ENCODE peak calls at places on chromosomes 3 and 15, in seven cellular contexts. S, R, H, T, X, Q and L are unnamed samples. For H3K4me1, the result is how much of the 10 kb centered on the place peaks cover.

GRCh38 chr3:7697538-7697937 is 804.1 kb upstream of the LMCD1 start:
- DNase-seq in S (no peak), R (no peak), H (no peak), T (no peak), X (no peak), Q (no peak), L (no peak)

GRCh38 chr3:52447512-52448355 is 2.8 kb upstream of the SEMA3G start:
- DNase-seq in S (no peak), R (no peak), H (no peak), T (no peak), X (no peak), Q (no peak), L (no peak)

GRCh38 chr3:146968204-146968651 is 363.1 kb upstream of the PLSCR5 start:
- DNase-seq in S (no peak), R (no peak), H (no peak), T (peak), X (no peak), Q (peak), L (no peak)

GRCh38 chr3:124577494-124578167 is 152.6 kb upstream of the UMPS start:
- DNase-seq in S (no peak), R (no peak), H (peak), T (no peak), X (no peak), Q (no peak), L (no peak)

GRCh38 chr3:2094941-2095340 is 3.7 kb upstream of the CNTN4 start:
- DNase-seq in S (no peak), R (no peak), H (no peak), T (no peak), X (no peak), Q (no peak), L (no peak)

GRCh38 chr3:126053513-126053912 is 30.4 kb downstream of the SLC41A3 start:
- DNase-seq in S (no peak), R (no peak), H (no peak), T (no peak), X (no peak), Q (no peak), L (no peak)

GRCh38 chr3:29804044-29804443 is 523.2 kb downstream of the RBMS3 start:
- DNase-seq in S (no peak), R (no peak), H (no peak), T (no peak), X (no peak), Q (no peak), L (no peak)

GRCh38 chr15:61879219-61879618 is 181.0 kb downstream of the VPS13C start:
- DNase-seq in S (no peak), R (no peak), H (no peak), T (no peak), X (no peak), Q (no peak), L (no peak)

GRCh38 chr3:112755845-112756671 is 90.6 kb downstream of the CD200R1L start:
- DNase-seq in S (no peak), R (no peak), H (no peak), T (no peak), X (no peak), Q (no peak), L (no peak)

GRCh38 chr3:31409866-31410265 is 122.9 kb upstream of the STT3B start:
- DNase-seq in S (no peak), R (no peak), H (no peak), T (no peak), X (no peak), Q (no peak), L (no peak)

GRCh38 chr3:179969525-179969924 is 67.2 kb downstream of the PEX5L start:
- DNase-seq in S (no peak), R (no peak), H (peak), T (no peak), X (no peak), Q (peak), L (no peak)

DNA sequence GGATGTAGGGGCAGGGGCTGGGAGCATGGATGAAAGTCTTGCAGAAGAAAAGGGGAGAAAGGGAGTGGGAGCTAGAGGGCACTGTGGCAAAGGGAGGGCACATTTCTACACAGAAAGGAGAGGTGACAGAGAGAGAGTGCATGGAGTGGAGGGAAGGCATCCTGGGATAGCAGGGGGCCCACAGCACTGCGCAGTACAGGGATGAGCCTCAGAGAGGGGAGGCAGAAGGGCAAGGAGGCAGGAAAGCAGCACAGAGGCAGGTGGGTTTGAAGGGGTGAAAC is 5.4 kb downstream of the STOML1 start:
- DNase-seq in S (no peak), R (no peak), H (no peak), T (no peak), X (no peak), Q (no peak), L (no peak)
- H3K4me1 ChIP-seq in S (under half), R (under half), H (half or more), T (under half), X (under half), Q (half or more), L (under half)

GRCh38 chr3:54120657-54121403 is 1.5 kb upstream of the CACNA2D3 start:
- DNase-seq in S (no peak), R (no peak), H (no peak), T (peak), X (peak), Q (peak), L (no peak)
- H3K4me3 ChIP-seq in S (no peak), R (no peak), H (no peak), T (peak), X (peak), Q (no peak), L (peak)

GRCh38 chr15:37038716-37039106 is 61.6 kb downstream of the MEIS2 start:
- DNase-seq in S (no peak), R (no peak), H (no peak), T (no peak), X (no peak), Q (no peak), L (no peak)
- H3K4me1 ChIP-seq in S (under half), R (under half), H (under half), T (under half), X (under half), Q (under half), L (under half)

DNA sequence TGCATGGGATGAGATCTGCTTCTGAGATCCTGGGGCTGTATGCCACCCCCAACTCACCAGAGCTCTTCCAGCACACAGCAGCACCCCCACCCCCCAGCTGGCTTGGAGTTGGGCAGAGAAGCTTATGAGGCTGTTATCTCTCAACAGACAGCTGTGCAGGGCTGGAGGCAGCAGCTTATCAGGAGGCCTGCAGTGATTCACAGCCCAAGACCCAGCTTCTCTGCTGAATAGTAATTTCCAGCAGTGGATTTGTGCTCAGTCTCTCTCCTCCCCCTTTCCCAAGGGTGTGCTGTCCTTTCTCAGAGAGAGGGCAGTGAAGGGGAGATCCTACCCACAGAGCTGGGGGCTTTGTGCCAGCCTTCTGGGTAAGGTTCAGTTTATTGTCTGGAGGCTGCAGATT is 2.1 kb downstream of the RPP25 start:
- DNase-seq in S (no peak), R (no peak), H (no peak), T (no peak), X (peak), Q (peak), L (no peak)
- H3K4me3 ChIP-seq in S (no peak), R (peak), H (no peak), T (peak), X (peak), Q (no peak), L (no peak)

DNA sequence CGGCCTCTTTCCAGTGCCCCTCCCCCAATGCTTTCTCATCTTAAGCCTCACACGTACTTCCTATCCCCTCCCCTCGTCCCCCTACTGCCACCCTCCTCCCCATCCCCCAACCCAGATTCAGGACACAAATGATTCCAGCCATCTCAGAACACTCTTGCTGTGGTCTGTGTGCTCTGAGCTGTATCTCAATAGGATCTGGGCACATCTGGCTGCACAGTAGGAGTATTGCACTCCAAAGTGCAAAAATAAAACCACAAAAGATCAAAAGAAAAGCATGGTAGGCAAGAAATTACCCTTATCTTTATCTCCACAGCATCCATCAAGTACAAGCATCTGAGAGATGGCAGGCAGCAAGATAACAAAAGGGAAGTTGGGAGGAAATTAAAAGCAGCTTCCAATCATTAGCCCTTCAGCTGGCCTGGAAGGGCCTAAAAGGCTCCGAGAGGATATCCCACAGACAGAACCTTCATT is 352.6 kb upstream of the SEMA6D start:
- DNase-seq in S (no peak), R (no peak), H (no peak), T (no peak), X (no peak), Q (no peak), L (no peak)
- H3K4me1 ChIP-seq in S (under half), R (under half), H (under half), T (under half), X (under half), Q (under half), L (under half)